ENCODE peak calls at places on chromosome 11, in five cellular contexts. One of them, this sample, is unnamed.

GRCh38 chr11:9462806-9463537 is 2.2 kb downstream of the ZNF143 start:
- DNase-seq in NCI-H774: no peak
- DNase-seq in osteocyte: no peak
- DNase-seq in G401: no peak
- DNase-seq in NCI-H510A treated with DMSO at 0.1 percent for 48 hours: no peak
- DNase-seq in this sample: no peak

GRCh38 chr11:33893711-33894401 is 2.0 kb upstream of the LMO2 start:
- DNase-seq in osteocyte: no peak
- DNase-seq in G401: no peak
- DNase-seq in NCI-H510A treated with DMSO at 0.1 percent for 48 hours: no peak
- DNase-seq in NCI-H774: no peak
- DNase-seq in this sample: no peak

GRCh38 chr11:75277211-75277805 is 36.7 kb downstream of the TPBGL start:
- DNase-seq in NCI-H510A treated with DMSO at 0.1 percent for 48 hours: no peak
- DNase-seq in G401: no peak
- DNase-seq in osteocyte: no peak
- DNase-seq in NCI-H774: no peak
- DNase-seq in this sample: no peak

GRCh38 chr11:122814401-122814800 is 23.9 kb upstream of the CRTAM start:
- DNase-seq in NCI-H510A treated with DMSO at 0.1 percent for 48 hours: no peak
- DNase-seq in G401: no peak
- DNase-seq in osteocyte: no peak
- DNase-seq in NCI-H774: no peak
- DNase-seq in this sample: no peak

GRCh38 chr11:120675171-120675570 is 163.6 kb downstream of the GRIK4 start:
- DNase-seq in osteocyte: no peak
- DNase-seq in G401: no peak
- DNase-seq in NCI-H510A treated with DMSO at 0.1 percent for 48 hours: no peak
- DNase-seq in NCI-H774: no peak
- DNase-seq in this sample: no peak

GRCh38 chr11:94926698-94927237 is 46.6 kb downstream of the CWC15 start:
- DNase-seq in NCI-H774: no peak
- DNase-seq in G401: peak
- DNase-seq in osteocyte: peak
- DNase-seq in NCI-H510A treated with DMSO at 0.1 percent for 48 hours: no peak
- DNase-seq in this sample: no peak

GRCh38 chr11:131409307-131409706 is 38.9 kb downstream of the NTM start:
- DNase-seq in NCI-H774: no peak
- DNase-seq in osteocyte: no peak
- DNase-seq in G401: no peak
- DNase-seq in NCI-H510A treated with DMSO at 0.1 percent for 48 hours: no peak
- DNase-seq in this sample: no peak

GRCh38 chr11:72786305-72787261 is 7.3 kb downstream of the STARD10 start:
- DNase-seq in osteocyte: no peak
- DNase-seq in G401: no peak
- DNase-seq in NCI-H774: peak
- DNase-seq in NCI-H510A treated with DMSO at 0.1 percent for 48 hours: peak
- DNase-seq in this sample: peak

GRCh38 chr11:9922806-9923205 is 258.9 kb downstream of the SWAP70 start:
- DNase-seq in NCI-H774: no peak
- DNase-seq in NCI-H510A treated with DMSO at 0.1 percent for 48 hours: no peak
- DNase-seq in G401: peak
- DNase-seq in osteocyte: no peak
- DNase-seq in this sample: no peak

GRCh38 chr11:85809881-85810280 is 1.1 kb downstream of the SYTL2 start:
- DNase-seq in NCI-H510A treated with DMSO at 0.1 percent for 48 hours: no peak
- DNase-seq in osteocyte: no peak
- DNase-seq in NCI-H774: no peak
- DNase-seq in G401: peak
- DNase-seq in this sample: no peak

GRCh38 chr11:26584818-26585217 is 12.8 kb upstream of the MUC15 start:
- DNase-seq in NCI-H774: no peak
- DNase-seq in NCI-H510A treated with DMSO at 0.1 percent for 48 hours: peak
- DNase-seq in osteocyte: no peak
- DNase-seq in G401: no peak
- DNase-seq in this sample: no peak

GRCh38 chr11:86040919-86041318 is 28.0 kb downstream of the PICALM start:
- DNase-seq in G401: no peak
- DNase-seq in NCI-H510A treated with DMSO at 0.1 percent for 48 hours: no peak
- DNase-seq in osteocyte: no peak
- DNase-seq in NCI-H774: no peak
- DNase-seq in this sample: no peak

GRCh38 chr11:10917802-10918201 is 59.9 kb upstream of the ZBED5 start:
- DNase-seq in G401: no peak
- DNase-seq in NCI-H774: no peak
- DNase-seq in osteocyte: no peak
- DNase-seq in NCI-H510A treated with DMSO at 0.1 percent for 48 hours: no peak
- DNase-seq in this sample: no peak

GRCh38 chr11:48900131-48900800 is 83.4 kb downstream of the TRIM51G start:
- DNase-seq in NCI-H510A treated with DMSO at 0.1 percent for 48 hours: no peak
- DNase-seq in NCI-H774: no peak
- DNase-seq in osteocyte: peak
- DNase-seq in G401: no peak
- DNase-seq in this sample: no peak

GRCh38 chr11:95338430-95338991 is 107.5 kb upstream of the SESN3 start:
- DNase-seq in osteocyte: peak
- DNase-seq in NCI-H510A treated with DMSO at 0.1 percent for 48 hours: no peak
- DNase-seq in G401: peak
- DNase-seq in NCI-H774: no peak
- DNase-seq in this sample: peak

GRCh38 chr11:71490044-71490730 is 36.9 kb upstream of the KRTAP5-7 start:
- DNase-seq in NCI-H774: no peak
- DNase-seq in osteocyte: peak
- DNase-seq in NCI-H510A treated with DMSO at 0.1 percent for 48 hours: no peak
- DNase-seq in G401: no peak
- DNase-seq in this sample: no peak

GRCh38 chr11:1757861-1758610 is 5.7 kb downstream of the CTSD start:
- DNase-seq in NCI-H774: no peak
- DNase-seq in NCI-H510A treated with DMSO at 0.1 percent for 48 hours: no peak
- DNase-seq in osteocyte: no peak
- DNase-seq in G401: no peak
- DNase-seq in this sample: no peak

GRCh38 chr11:122754553-122755322 is 83.6 kb upstream of the CRTAM start:
- DNase-seq in osteocyte: no peak
- DNase-seq in G401: no peak
- DNase-seq in NCI-H510A treated with DMSO at 0.1 percent for 48 hours: no peak
- DNase-seq in NCI-H774: no peak
- DNase-seq in this sample: no peak

GRCh38 chr11:17719028-17719939 is at the start of gene MYOD1:
- DNase-seq in osteocyte: no peak
- DNase-seq in G401: no peak
- DNase-seq in NCI-H510A treated with DMSO at 0.1 percent for 48 hours: peak
- DNase-seq in NCI-H774: no peak
- DNase-seq in this sample: no peak

GRCh38 chr11:36041988-36042606 is 98.2 kb downstream of the LDLRAD3 start:
- DNase-seq in osteocyte: no peak
- DNase-seq in NCI-H510A treated with DMSO at 0.1 percent for 48 hours: no peak
- DNase-seq in G401: no peak
- DNase-seq in NCI-H774: no peak
- DNase-seq in this sample: no peak

GRCh38 chr11:102810943-102811528 is 13.1 kb upstream of the MMP1 start:
- DNase-seq in NCI-H510A treated with DMSO at 0.1 percent for 48 hours: peak
- DNase-seq in osteocyte: no peak
- DNase-seq in G401: no peak
- DNase-seq in NCI-H774: peak
- DNase-seq in this sample: peak

GRCh38 chr11:18704698-18705097 is 6.1 kb downstream of the TMEM86A start:
- DNase-seq in NCI-H774: no peak
- DNase-seq in osteocyte: no peak
- DNase-seq in G401: peak
- DNase-seq in NCI-H510A treated with DMSO at 0.1 percent for 48 hours: no peak
- DNase-seq in this sample: no peak

GRCh38 chr11:104254347-104254746 is 90.4 kb upstream of the PDGFD start:
- DNase-seq in NCI-H774: no peak
- DNase-seq in osteocyte: no peak
- DNase-seq in NCI-H510A treated with DMSO at 0.1 percent for 48 hours: no peak
- DNase-seq in G401: peak
- DNase-seq in this sample: no peak

GRCh38 chr11:93668171-93668570 is 6.7 kb downstream of the CEP295 start:
- DNase-seq in osteocyte: no peak
- DNase-seq in NCI-H510A treated with DMSO at 0.1 percent for 48 hours: no peak
- DNase-seq in NCI-H774: no peak
- DNase-seq in G401: no peak
- DNase-seq in this sample: no peak

GRCh38 chr11:114344494-114344893 is 48.3 kb downstream of the NNMT start:
- DNase-seq in osteocyte: no peak
- DNase-seq in G401: no peak
- DNase-seq in NCI-H774: no peak
- DNase-seq in NCI-H510A treated with DMSO at 0.1 percent for 48 hours: no peak
- DNase-seq in this sample: no peak

GRCh38 chr11:75949023-75949672 is 134.1 kb downstream of the UVRAG start:
- DNase-seq in G401: peak
- DNase-seq in osteocyte: no peak
- DNase-seq in NCI-H774: no peak
- DNase-seq in NCI-H510A treated with DMSO at 0.1 percent for 48 hours: no peak
- DNase-seq in this sample: no peak

GRCh38 chr11:16195659-16196058 is 160.7 kb downstream of the SOX6 start:
- DNase-seq in G401: no peak
- DNase-seq in NCI-H510A treated with DMSO at 0.1 percent for 48 hours: no peak
- DNase-seq in osteocyte: no peak
- DNase-seq in NCI-H774: no peak
- DNase-seq in this sample: no peak

This sample was measured in SHP77.